ENCODE peak calls at places on chromosomes 7 and 10, in five cellular contexts. L, I, P, Q and T are unnamed samples.
A peak's percentile ranks its signal among the peaks of the same experiment; 100 is the strongest.

GRCh38 chr7:80593869-80594587 is 44.4 kb upstream of the CD36 start:
- DNase-seq in L (no peak), I (no peak), P (no peak), Q (peak; percentile 31), T (no peak)

GRCh38 chr7:155705656-155706360 is 61.3 kb downstream of the RBM33 start:
- DNase-seq in L (no peak), I (no peak), P (no peak), Q (no peak), T (no peak)

GRCh38 chr10:125120046-125120710 is 40.2 kb downstream of the CTBP2 start:
- DNase-seq in L (no peak), I (no peak), P (no peak), Q (no peak), T (no peak)

GRCh38 chr7:77415474-77415821 is 701 bp downstream of the GSAP start:
- DNase-seq in L (peak; percentile 42), I (no peak), P (no peak), Q (no peak), T (no peak)

GRCh38 chr10:79065091-79065551 is 3.6 kb upstream of the ZMIZ1 start:
- DNase-seq in L (no peak), I (no peak), P (no peak), Q (no peak), T (no peak)

GRCh38 chr10:27258838-27259532 is 18.4 kb upstream of the ACBD5 start:
- DNase-seq in L (peak; percentile 70), I (no peak), P (no peak), Q (no peak), T (no peak)

GRCh38 chr7:23696916-23697441 is 13.0 kb upstream of the STK31 start:
- DNase-seq in L (peak; percentile 80), I (no peak), P (peak; percentile 58), Q (peak; percentile 28), T (peak; percentile 43)

GRCh38 chr7:41544241-41544640 is 158.6 kb downstream of the INHBA start:
- DNase-seq in L (no peak), I (no peak), P (no peak), Q (no peak), T (no peak)

GRCh38 chr7:99372275-99373085 is 2.0 kb upstream of the ARPC1B start:
- DNase-seq in L (peak; percentile 68), I (no peak), P (peak; percentile 32), Q (no peak), T (no peak)

GRCh38 chr7:128794436-128794835 is 2.7 kb downstream of the CCDC136 start:
- DNase-seq in L (no peak), I (no peak), P (no peak), Q (no peak), T (no peak)

GRCh38 chr10:70758757-70759514 is 26.2 kb downstream of the TBATA start:
- DNase-seq in L (peak; percentile 84), I (peak; percentile 36), P (peak; percentile 72), Q (peak; percentile 53), T (peak; percentile 70)

GRCh38 chr7:94391716-94392390 is 2.8 kb upstream of the COL1A2 start:
- DNase-seq in L (peak; percentile 49), I (no peak), P (no peak), Q (peak; percentile 43), T (no peak)

GRCh38 chr10:62059424-62059913 is 158.0 kb downstream of the ARID5B start:
- DNase-seq in L (no peak), I (no peak), P (no peak), Q (no peak), T (no peak)

GRCh38 chr10:43396061-43396927 is 12.7 kb downstream of the HNRNPF start:
- DNase-seq in L (peak; percentile 93), I (no peak), P (peak; percentile 69), Q (peak; percentile 84), T (peak; percentile 58)

GRCh38 chr7:823639-824038 is 8.6 kb upstream of the SUN1 start:
- DNase-seq in L (no peak), I (no peak), P (no peak), Q (no peak), T (no peak)

GRCh38 chr7:30612658-30613265 is 18.1 kb downstream of the GARS1 start:
- DNase-seq in L (no peak), I (no peak), P (no peak), Q (no peak), T (no peak)

GRCh38 chr10:117322258-117322657 is 53.0 kb downstream of the PDZD8 start:
- DNase-seq in L (no peak), I (no peak), P (no peak), Q (no peak), T (no peak)

GRCh38 chr7:7424151-7424873 is 111.4 kb downstream of the COL28A1 start:
- DNase-seq in L (peak; percentile 80), I (no peak), P (peak; percentile 36), Q (peak; percentile 35), T (no peak)

GRCh38 chr10:101694674-101695403 is at the start of gene FBXW4:
- DNase-seq in L (peak; percentile 73), I (no peak), P (peak; percentile 69), Q (peak; percentile 50), T (peak; percentile 68)

GRCh38 chr7:5596046-5596895 is 172.6 kb upstream of the TNRC18 start:
- DNase-seq in L (peak; percentile 51), I (peak; percentile 74), P (peak; percentile 70), Q (peak; percentile 80), T (no peak)

GRCh38 chr7:73900286-73900685 is 39.3 kb downstream of the TMEM270 start:
- DNase-seq in L (no peak), I (no peak), P (no peak), Q (no peak), T (no peak)

GRCh38 chr7:118195837-118196474 is 12.0 kb downstream of the LSM8 start:
- DNase-seq in L (peak; percentile 79), I (peak; percentile 25), P (peak; percentile 63), Q (no peak), T (peak; percentile 32)

GRCh38 chr10:80504158-80504811 is 33.4 kb upstream of the SH2D4B start:
- DNase-seq in L (no peak), I (no peak), P (no peak), Q (no peak), T (no peak)

GRCh38 chr10:114429581-114430335 is 25.5 kb upstream of the AFAP1L2 start:
- DNase-seq in L (no peak), I (no peak), P (no peak), Q (no peak), T (no peak)

GRCh38 chr7:90980545-90980944 is 283.7 kb upstream of the FZD1 start:
- DNase-seq in L (no peak), I (no peak), P (no peak), Q (no peak), T (no peak)

GRCh38 chr10:46217749-46218453 is 68.9 kb upstream of the ANTXRL start:
- DNase-seq in L (no peak), I (no peak), P (no peak), Q (no peak), T (no peak)

GRCh38 chr10:116838143-116838725 is 11.1 kb upstream of the ENO4 start:
- DNase-seq in L (no peak), I (no peak), P (no peak), Q (no peak), T (no peak)

GRCh38 chr7:32062150-32062549 is 8.1 kb downstream of the PDE1C start:
- DNase-seq in L (peak; percentile 68), I (no peak), P (no peak), Q (no peak), T (no peak)

GRCh38 chr7:92953657-92954056 is 117.3 kb upstream of the CDK6 start:
- DNase-seq in L (peak; percentile 17), I (no peak), P (no peak), Q (no peak), T (no peak)

GRCh38 chr7:87223666-87224065 is 4.1 kb upstream of the TMEM243 start:
- DNase-seq in L (no peak), I (peak; percentile 30), P (no peak), Q (no peak), T (no peak)

GRCh38 chr7:156519070-156519469 is 121.5 kb upstream of the RNF32 start:
- DNase-seq in L (no peak), I (no peak), P (no peak), Q (no peak), T (no peak)

GRCh38 chr7:151244871-151245346 is 3.6 kb downstream of the SMARCD3 start:
- DNase-seq in L (peak; percentile 49), I (no peak), P (no peak), Q (no peak), T (no peak)

GRCh38 chr10:24466616-24466949 is 257.1 kb downstream of the ARHGAP21 start:
- DNase-seq in L (no peak), I (no peak), P (no peak), Q (no peak), T (no peak)

GRCh38 chr7:84176716-84177115 is 17.9 kb downstream of the SEMA3A start:
- DNase-seq in L (no peak), I (no peak), P (no peak), Q (no peak), T (no peak)

GRCh38 chr10:56178210-56178609 is 182.8 kb downstream of the ZWINT start:
- DNase-seq in L (no peak), I (no peak), P (no peak), Q (peak; percentile 38), T (no peak)

DNA sequence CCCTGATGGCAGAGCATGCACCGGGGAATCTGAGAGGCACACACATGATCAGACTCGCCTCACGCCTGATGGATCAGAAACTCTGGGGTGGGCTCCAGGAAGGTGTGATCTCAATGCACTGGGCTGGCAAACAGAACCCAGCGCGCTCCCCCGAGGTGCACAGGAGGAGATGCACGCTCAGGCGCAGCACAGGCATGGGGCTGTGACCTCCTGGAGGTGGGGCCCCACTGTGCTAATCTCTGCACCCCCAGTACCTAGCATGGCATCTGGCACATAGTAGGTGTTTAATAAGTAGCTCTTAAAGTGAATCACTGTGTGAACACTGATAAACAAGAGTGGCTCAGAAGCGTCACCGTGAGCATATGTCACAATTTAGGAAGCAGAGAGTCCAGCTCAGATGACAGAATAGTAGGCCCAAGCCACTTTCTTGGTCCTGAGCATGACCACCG is 57.9 kb downstream of the PROSER2 start:
- DNase-seq in L (no peak), I (no peak), P (no peak), Q (no peak), T (no peak)
- H3K4me1 ChIP-seq in L (no peaks in the 10 kb centered on the region), I (peaks cover 63% of the 10 kb centered on the region), P (no peaks in the 10 kb centered on the region), Q (peaks cover 7% of the 10 kb centered on the region), T (no peaks in the 10 kb centered on the region)

GRCh38 chr7:131627589-131628212 is 71.3 kb upstream of the PODXL start:
- DNase-seq in L (no peak), I (no peak), P (no peak), Q (no peak), T (no peak)
- H3K9me3 ChIP-seq in L (no peaks in the 10 kb centered on the region), I (no peaks in the 10 kb centered on the region), P (no peaks in the 10 kb centered on the region), Q (no peaks in the 10 kb centered on the region), T (no peaks in the 10 kb centered on the region)

GRCh38 chr7:2527505-2528464 is 8.2 kb downstream of the LFNG start:
- DNase-seq in L (no peak), I (no peak), P (peak; percentile 75), Q (peak; percentile 20), T (peak; percentile 87)

GRCh38 chr7:2529161-2530075 is 9.8 kb downstream of the LFNG start:
- DNase-seq in L (no peak), I (no peak), P (peak; percentile 70), Q (peak; percentile 73), T (peak; percentile 58)

GRCh38 chr7:2528481-2529095 is 9.0 kb downstream of the LFNG start:
- DNase-seq in L (no peak), I (no peak), P (no peak), Q (no peak), T (no peak)

GRCh38 chr7:2526659-2527504 is 7.3 kb downstream of the LFNG start:
- DNase-seq in L (no peak), I (no peak), P (no peak), Q (no peak), T (no peak)

GRCh38 chr7:2530076-2530967 is 10.7 kb downstream of the LFNG start:
- DNase-seq in L (peak; percentile 11), I (no peak), P (peak; percentile 84), Q (peak; percentile 44), T (peak; percentile 94)
- H3K4me1 ChIP-seq in L (peaks cover 17% of the 10 kb centered on the region), I (peaks cover 41% of the 10 kb centered on the region), P (peaks cover 59% of the 10 kb centered on the region), Q (peaks cover 53% of the 10 kb centered on the region), T (peaks cover 58% of the 10 kb centered on the region)

GRCh38 chr10:130790339-130790738 is 521.2 kb downstream of the TCERG1L start:
- DNase-seq in L (no peak), I (no peak), P (no peak), Q (no peak), T (peak; percentile 0)
- H3K9me3 ChIP-seq in L (no peaks in the 10 kb centered on the region), I (peaks cover 15% of the 10 kb centered on the region), P (no peaks in the 10 kb centered on the region), Q (no peaks in the 10 kb centered on the region), T (no peaks in the 10 kb centered on the region)